ENCODE peak calls at places on chromosomes 6 and 20, in seven cellular contexts. K, N, Z, O, B, Y and I are unnamed samples.

GRCh38 chr6:36129889-36130671 is at the start of gene MAPK13:
- DNase-seq in K (peak), N (no peak), Z (no peak), O (peak), B (peak), Y (no peak), I (peak)

GRCh38 chr6:67606905-67607828 is 1027.9 kb upstream of the ADGRB3 start:
- DNase-seq in K (no peak), N (no peak), Z (no peak), O (no peak), B (peak), Y (no peak), I (peak)

GRCh38 chr20:15895560-15896084 is 677.6 kb downstream of the KIF16B start:
- DNase-seq in K (no peak), N (no peak), Z (no peak), O (no peak), B (no peak), Y (no peak), I (no peak)

GRCh38 chr6:113855500-113856010 is 1.6 kb upstream of the MARCKS start:
- DNase-seq in K (peak), N (peak), Z (no peak), O (peak), B (peak), Y (no peak), I (peak)

GRCh38 chr6:36350082-36350481 is 13.4 kb upstream of the BNIP5 start:
- DNase-seq in K (no peak), N (no peak), Z (no peak), O (no peak), B (no peak), Y (no peak), I (peak)

GRCh38 chr20:5590899-5591298 is 159.3 kb upstream of the SHLD1 start:
- DNase-seq in K (no peak), N (no peak), Z (no peak), O (no peak), B (no peak), Y (no peak), I (no peak)

GRCh38 chr6:84892666-84893065 is 128.3 kb upstream of the TBX18 start:
- DNase-seq in K (no peak), N (peak), Z (no peak), O (no peak), B (peak), Y (no peak), I (peak)

GRCh38 chr20:24370911-24371695 is 98.3 kb upstream of the SYNDIG1 start:
- DNase-seq in K (no peak), N (no peak), Z (no peak), O (no peak), B (no peak), Y (no peak), I (no peak)

GRCh38 chr6:98308564-98308963 is 525.8 kb upstream of the POU3F2 start:
- DNase-seq in K (no peak), N (no peak), Z (no peak), O (no peak), B (no peak), Y (no peak), I (no peak)

GRCh38 chr6:167731216-167731615 is 95.5 kb upstream of the AFDN start:
- DNase-seq in K (no peak), N (no peak), Z (no peak), O (no peak), B (no peak), Y (no peak), I (no peak)

GRCh38 chr6:140809694-140810101 is 1323.0 kb upstream of the GJE1 start:
- DNase-seq in K (no peak), N (no peak), Z (no peak), O (no peak), B (no peak), Y (no peak), I (no peak)

GRCh38 chr6:41021832-41022231 is 17.2 kb downstream of the UNC5CL start:
- DNase-seq in K (peak), N (peak), Z (no peak), O (peak), B (peak), Y (no peak), I (peak)

GRCh38 chr20:13995841-13996240 is 525 bp downstream of the MACROD2 start:
- DNase-seq in K (peak), N (no peak), Z (peak), O (peak), B (no peak), Y (no peak), I (no peak)

GRCh38 chr6:35973670-35974222 is 50.7 kb downstream of the SLC26A8 start:
- DNase-seq in K (no peak), N (no peak), Z (no peak), O (peak), B (no peak), Y (no peak), I (no peak)

GRCh38 chr6:142827356-142827755 is 117.6 kb downstream of the HIVEP2 start:
- DNase-seq in K (no peak), N (no peak), Z (peak), O (peak), B (no peak), Y (no peak), I (no peak)

GRCh38 chr6:15879372-15880261 is 216.8 kb upstream of the DTNBP1 start:
- DNase-seq in K (no peak), N (peak), Z (peak), O (peak), B (peak), Y (peak), I (peak)

GRCh38 chr6:47057830-47058540 is 15.9 kb upstream of the ADGRF1 start:
- DNase-seq in K (no peak), N (peak), Z (no peak), O (no peak), B (peak), Y (no peak), I (peak)

GRCh38 chr6:63636516-63636968 is 940 bp downstream of the PHF3 start:
- DNase-seq in K (peak), N (peak), Z (peak), O (peak), B (peak), Y (peak), I (peak)

GRCh38 chr20:45311589-45312211 is 3.6 kb upstream of the MATN4 start:
- DNase-seq in K (peak), N (peak), Z (peak), O (peak), B (peak), Y (peak), I (peak)

GRCh38 chr6:33589723-33590530 is 9.9 kb upstream of the BAK1 start:
- DNase-seq in K (peak), N (peak), Z (peak), O (peak), B (peak), Y (peak), I (peak)

GRCh38 chr6:89347825-89348224 is 4.7 kb downstream of the UBE2J1 start:
- DNase-seq in K (no peak), N (no peak), Z (no peak), O (no peak), B (no peak), Y (no peak), I (no peak)

GRCh38 chr6:167735498-167736201 is 91.1 kb upstream of the AFDN start:
- DNase-seq in K (no peak), N (no peak), Z (no peak), O (no peak), B (no peak), Y (no peak), I (no peak)

GRCh38 chr20:46348972-46349741 is 40.9 kb upstream of the CDH22 start:
- DNase-seq in K (peak), N (peak), Z (peak), O (peak), B (peak), Y (peak), I (peak)

GRCh38 chr6:73969982-73970960 is 274.3 kb downstream of the CD109 start:
- DNase-seq in K (no peak), N (peak), Z (no peak), O (no peak), B (peak), Y (peak), I (peak)

DNA sequence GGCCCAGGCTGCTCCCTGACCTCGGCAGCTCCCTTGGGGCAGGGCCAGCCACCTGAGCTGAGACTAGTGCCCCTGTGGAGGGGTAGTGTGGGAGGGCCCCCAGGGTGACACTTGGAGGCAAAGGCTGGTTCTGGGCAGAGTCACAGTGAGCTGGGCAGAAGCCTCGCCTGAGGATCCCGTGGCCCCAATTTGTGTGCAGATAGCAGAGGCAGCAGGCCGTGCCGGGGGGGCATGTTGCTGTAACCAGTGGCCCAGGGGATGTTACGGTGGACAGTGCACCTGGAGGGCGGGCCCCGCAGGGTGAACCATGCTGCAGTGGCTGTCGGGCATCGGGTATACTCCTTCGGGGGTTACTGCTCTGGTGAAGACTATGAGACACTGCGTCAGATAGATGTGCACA is 2.9 kb downstream of the KLHDC3 start:
- DNase-seq in K (no peak), N (no peak), Z (peak), O (no peak), B (no peak), Y (no peak), I (no peak)
- H3K4me3 ChIP-seq in K (no peak), N (no peak), Z (peak), O (no peak), B (no peak), Y (no peak), I (no peak)

DNA sequence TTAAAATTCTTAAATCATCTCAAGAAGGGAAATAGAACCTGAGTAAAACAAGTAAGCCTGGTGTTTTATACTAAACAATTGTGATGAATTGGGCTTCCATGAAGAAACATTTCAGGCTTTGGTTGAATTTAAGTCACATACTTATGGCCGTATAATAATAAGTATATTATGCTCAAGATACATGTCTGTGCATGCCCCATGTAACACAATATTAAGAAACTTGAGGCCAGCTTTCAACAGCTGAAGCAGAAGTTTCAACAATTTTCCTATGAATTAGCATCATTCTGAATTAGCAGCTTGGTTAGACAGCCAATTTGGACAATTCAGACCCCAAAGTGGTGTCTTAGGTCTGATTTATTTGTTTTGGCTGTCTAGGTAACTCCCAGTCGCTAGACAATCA is 243.7 kb downstream of the MYLK4 start:
- DNase-seq in K (no peak), N (no peak), Z (no peak), O (no peak), B (no peak), Y (no peak), I (no peak)
- TF ChIP-seq CTCF in K (no peak), N (no peak), Z (no peak), O (no peak), B (no peak), Y (no peak), I (no peak)

DNA sequence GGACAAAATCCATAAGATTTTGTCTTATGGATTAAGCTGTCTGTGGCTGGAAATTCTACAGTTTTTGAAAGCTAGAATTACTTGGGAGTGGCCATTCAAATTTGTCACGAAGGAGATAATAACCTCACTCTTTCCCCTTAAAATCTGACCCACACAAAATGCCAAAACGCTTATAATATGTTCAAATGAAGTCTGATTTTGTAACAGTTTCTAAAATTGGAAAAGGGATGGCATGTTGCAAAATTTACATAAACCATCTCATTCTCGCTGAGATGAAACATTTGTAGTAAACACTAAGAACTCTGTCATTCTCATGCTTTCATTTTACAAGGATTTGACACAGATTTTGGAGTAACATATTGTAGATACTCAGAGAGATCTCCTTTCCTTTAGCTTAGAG is 112.7 kb downstream of the GJA1 start:
- DNase-seq in K (no peak), N (peak), Z (no peak), O (no peak), B (peak), Y (no peak), I (peak)
- H3K4me3 ChIP-seq in K (no peak), N (peak), Z (no peak), O (peak), B (no peak), Y (no peak), I (no peak)

GRCh38 chr20:25399038-25399430 is 8.4 kb upstream of the ABHD12 start:
- DNase-seq in K (peak), N (peak), Z (no peak), O (peak), B (peak), Y (peak), I (peak)
- TF ChIP-seq CTCF in K (peak), N (peak), Z (peak), O (peak), B (peak), Y (peak), I (peak)

GRCh38 chr6:152093711-152094110 is 286.2 kb downstream of the ESR1 start:
- DNase-seq in K (no peak), N (no peak), Z (no peak), O (no peak), B (peak), Y (no peak), I (no peak)
- H3K4me3 ChIP-seq in K (no peak), N (no peak), Z (no peak), O (no peak), B (no peak), Y (no peak), I (no peak)